ENCODE peak calls at places on chromosomes 12 and 14, in nine cellular contexts. One of them, this sample, is unnamed.

GRCh38 chr12:53738834-53739284 is 11.6 kb upstream of the CALCOCO1 start:
- DNase-seq in astrocyte of the spinal cord: no peak
- DNase-seq in progenitor cell of endocrine pancreas: no peak
- DNase-seq in tibial artery: no peak
- DNase-seq in H9: peak; percentile 58
- DNase-seq in mucosa of descending colon: no peak
- DNase-seq in cardiac muscle cell: no peak
- DNase-seq in adrenal gland: no peak
- DNase-seq in CD8-positive, alpha-beta T cell: no peak
- DNase-seq in this sample: no peak

GRCh38 chr14:96571311-96571710 is 69.1 kb downstream of the PAPOLA start:
- DNase-seq in cardiac muscle cell: no peak
- DNase-seq in adrenal gland: no peak
- DNase-seq in tibial artery: no peak
- DNase-seq in astrocyte of the spinal cord: no peak
- DNase-seq in mucosa of descending colon: no peak
- DNase-seq in CD8-positive, alpha-beta T cell: no peak
- DNase-seq in progenitor cell of endocrine pancreas: no peak
- DNase-seq in H9: no peak
- DNase-seq in this sample: no peak

GRCh38 chr12:117377758-117378157 is 16.3 kb upstream of the NOS1 start:
- DNase-seq in H9: peak; percentile 63
- DNase-seq in astrocyte of the spinal cord: no peak
- DNase-seq in CD8-positive, alpha-beta T cell: no peak
- DNase-seq in tibial artery: no peak
- DNase-seq in adrenal gland: no peak
- DNase-seq in mucosa of descending colon: no peak
- DNase-seq in cardiac muscle cell: no peak
- DNase-seq in progenitor cell of endocrine pancreas: no peak
- DNase-seq in this sample: no peak

GRCh38 chr12:30696486-30696885 is 817 bp upstream of the IPO8 start:
- DNase-seq in H9: peak; percentile 61
- DNase-seq in mucosa of descending colon: peak; percentile 28
- DNase-seq in tibial artery: no peak
- DNase-seq in adrenal gland: no peak
- DNase-seq in cardiac muscle cell: no peak
- DNase-seq in progenitor cell of endocrine pancreas: no peak
- DNase-seq in astrocyte of the spinal cord: no peak
- DNase-seq in CD8-positive, alpha-beta T cell: no peak
- DNase-seq in this sample: no peak

GRCh38 chr14:99412122-99413061 is 68.3 kb downstream of the SETD3 start:
- DNase-seq in progenitor cell of endocrine pancreas: no peak
- DNase-seq in mucosa of descending colon: no peak
- DNase-seq in tibial artery: no peak
- DNase-seq in adrenal gland: no peak
- DNase-seq in H9: peak; percentile 83
- DNase-seq in astrocyte of the spinal cord: peak; percentile 66
- DNase-seq in cardiac muscle cell: peak; percentile 18
- DNase-seq in CD8-positive, alpha-beta T cell: no peak
- DNase-seq in this sample: no peak

GRCh38 chr12:82627799-82628198 is 58.9 kb upstream of the TMTC2 start:
- DNase-seq in adrenal gland: no peak
- DNase-seq in mucosa of descending colon: no peak
- DNase-seq in progenitor cell of endocrine pancreas: no peak
- DNase-seq in H9: peak; percentile 46
- DNase-seq in CD8-positive, alpha-beta T cell: no peak
- DNase-seq in astrocyte of the spinal cord: peak; percentile 33
- DNase-seq in tibial artery: no peak
- DNase-seq in cardiac muscle cell: peak; percentile 24
- DNase-seq in this sample: no peak

GRCh38 chr12:53999596-54000104 is 311 bp upstream of the HOXC9 start:
- DNase-seq in cardiac muscle cell: no peak
- DNase-seq in H9: no peak
- DNase-seq in mucosa of descending colon: no peak
- DNase-seq in CD8-positive, alpha-beta T cell: no peak
- DNase-seq in adrenal gland: peak; percentile 92
- DNase-seq in tibial artery: peak; percentile 81
- DNase-seq in astrocyte of the spinal cord: peak; percentile 78
- DNase-seq in progenitor cell of endocrine pancreas: no peak
- DNase-seq in this sample: no peak

GRCh38 chr14:34329281-34329680 is 132.8 kb downstream of the SPTSSA start:
- DNase-seq in adrenal gland: no peak
- DNase-seq in CD8-positive, alpha-beta T cell: no peak
- DNase-seq in astrocyte of the spinal cord: no peak
- DNase-seq in progenitor cell of endocrine pancreas: no peak
- DNase-seq in H9: no peak
- DNase-seq in tibial artery: no peak
- DNase-seq in mucosa of descending colon: no peak
- DNase-seq in cardiac muscle cell: no peak
- DNase-seq in this sample: no peak

GRCh38 chr14:100770046-100770445 is 43.4 kb downstream of the DLK1 start:
- DNase-seq in adrenal gland: no peak
- DNase-seq in cardiac muscle cell: no peak
- DNase-seq in CD8-positive, alpha-beta T cell: no peak
- DNase-seq in tibial artery: no peak
- DNase-seq in mucosa of descending colon: no peak
- DNase-seq in astrocyte of the spinal cord: no peak
- DNase-seq in progenitor cell of endocrine pancreas: no peak
- DNase-seq in H9: no peak
- DNase-seq in this sample: no peak

GRCh38 chr12:93323625-93324165 is 54.0 kb upstream of the NUDT4 start:
- DNase-seq in mucosa of descending colon: no peak
- DNase-seq in tibial artery: no peak
- DNase-seq in H9: no peak
- DNase-seq in cardiac muscle cell: no peak
- DNase-seq in adrenal gland: no peak
- DNase-seq in astrocyte of the spinal cord: peak; percentile 16
- DNase-seq in progenitor cell of endocrine pancreas: no peak
- DNase-seq in CD8-positive, alpha-beta T cell: no peak
- DNase-seq in this sample: no peak

GRCh38 chr12:14714437-14714836 is 18.0 kb upstream of the GUCY2C start:
- DNase-seq in CD8-positive, alpha-beta T cell: no peak
- DNase-seq in progenitor cell of endocrine pancreas: no peak
- DNase-seq in astrocyte of the spinal cord: no peak
- DNase-seq in mucosa of descending colon: no peak
- DNase-seq in adrenal gland: no peak
- DNase-seq in cardiac muscle cell: no peak
- DNase-seq in H9: peak; percentile 91
- DNase-seq in tibial artery: no peak
- DNase-seq in this sample: no peak

DNA sequence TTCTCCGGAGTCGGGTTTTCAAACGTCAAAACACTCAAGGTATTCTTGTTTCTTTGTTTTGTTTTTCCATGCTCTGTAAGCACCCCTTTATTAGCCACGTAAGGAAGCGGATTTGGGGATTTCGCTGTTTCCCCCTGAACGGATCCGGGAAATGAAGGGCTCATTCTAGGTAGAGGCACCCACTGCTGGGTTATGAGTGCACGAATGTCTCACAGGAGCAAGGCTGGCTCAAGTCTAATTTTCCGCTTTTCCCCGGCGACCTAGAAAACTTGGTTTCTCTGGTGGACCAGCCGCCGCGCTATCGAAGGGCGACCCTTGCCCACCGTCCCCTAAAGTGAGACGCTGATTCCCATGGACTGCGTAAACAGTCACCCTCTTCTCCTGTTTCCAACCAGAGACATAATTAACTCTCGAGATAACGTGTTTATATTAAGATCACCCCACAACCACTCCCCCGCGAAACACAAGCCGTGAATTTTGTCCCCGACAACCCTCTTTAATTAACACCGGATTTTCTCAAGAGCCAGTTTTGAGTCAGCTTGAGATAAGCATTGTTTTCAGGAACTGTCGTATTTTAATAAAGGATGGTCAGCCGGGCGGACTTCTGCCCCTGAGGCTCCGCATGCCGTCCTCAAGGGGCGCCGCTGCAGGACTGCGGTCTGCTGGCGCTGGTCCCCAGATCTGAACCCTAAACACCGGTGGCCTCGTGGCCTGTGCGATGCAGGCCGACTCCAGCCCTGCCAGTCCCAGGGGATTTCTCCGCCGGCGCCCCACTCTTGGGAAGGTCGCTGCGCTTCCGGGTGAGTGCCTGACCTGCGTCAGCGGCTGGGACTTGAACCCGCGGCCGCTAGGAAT is 523 bp upstream of the ABCC9 start:
- DNase-seq in tibial artery: peak; percentile 77
- DNase-seq in cardiac muscle cell: peak; percentile 64
- DNase-seq in H9: peak; percentile 75
- DNase-seq in mucosa of descending colon: peak; percentile 54
- DNase-seq in astrocyte of the spinal cord: peak; percentile 39
- DNase-seq in progenitor cell of endocrine pancreas: peak; percentile 40
- DNase-seq in CD8-positive, alpha-beta T cell: no peak
- DNase-seq in adrenal gland: peak; percentile 67
- DNase-seq in this sample: no peak
- TF ChIP-seq CTCF in tibial artery: peak; percentile 47
- TF ChIP-seq CTCF in cardiac muscle cell: peak; percentile 56
- TF ChIP-seq CTCF in H9: peak; percentile 68
- TF ChIP-seq CTCF in mucosa of descending colon: no peak
- TF ChIP-seq CTCF in astrocyte of the spinal cord: peak; percentile 51
- TF ChIP-seq CTCF in progenitor cell of endocrine pancreas: peak; percentile 74
- TF ChIP-seq CTCF in CD8-positive, alpha-beta T cell: no peak
- TF ChIP-seq CTCF in adrenal gland: peak; percentile 40
- TF ChIP-seq CTCF in this sample: no peak

DNA sequence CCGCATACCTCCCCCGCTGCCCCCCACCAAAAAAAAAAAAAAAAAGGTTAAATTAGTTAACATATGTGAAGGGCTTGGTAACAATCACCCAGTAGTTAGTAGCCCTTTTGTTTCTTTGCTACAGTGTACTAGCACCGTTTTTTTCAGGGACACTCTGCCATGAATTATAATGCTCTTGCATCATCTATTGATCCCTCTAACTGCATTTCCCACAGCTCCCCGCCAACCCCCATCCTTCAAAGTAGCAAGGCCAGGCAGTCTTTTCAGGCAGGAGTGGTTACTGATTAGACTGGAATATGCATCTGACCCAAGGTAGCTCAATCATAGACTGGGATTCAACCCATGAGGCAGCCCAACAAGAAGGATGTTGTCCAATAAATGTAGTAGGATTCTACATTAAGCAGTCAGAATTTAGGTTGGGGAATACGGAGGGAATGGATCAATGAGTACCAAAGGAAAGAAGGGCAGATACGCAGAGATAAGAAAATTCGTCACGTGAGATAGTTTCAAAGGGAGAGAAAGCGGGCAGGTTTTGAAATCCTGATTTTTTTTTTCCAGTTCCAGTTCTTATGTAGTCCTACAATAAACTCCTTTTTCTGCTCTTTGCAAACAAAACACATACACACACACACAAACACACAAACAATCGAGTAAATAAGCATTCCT is 39.8 kb upstream of the CRACR2A start:
- DNase-seq in adrenal gland: no peak
- DNase-seq in mucosa of descending colon: no peak
- DNase-seq in cardiac muscle cell: no peak
- DNase-seq in CD8-positive, alpha-beta T cell: no peak
- DNase-seq in H9: no peak
- DNase-seq in astrocyte of the spinal cord: no peak
- DNase-seq in tibial artery: no peak
- DNase-seq in progenitor cell of endocrine pancreas: no peak
- DNase-seq in this sample: no peak
- TF ChIP-seq CTCF in adrenal gland: no peak
- TF ChIP-seq CTCF in mucosa of descending colon: no peak
- TF ChIP-seq CTCF in cardiac muscle cell: no peak
- TF ChIP-seq CTCF in CD8-positive, alpha-beta T cell: no peak
- TF ChIP-seq CTCF in H9: no peak
- TF ChIP-seq CTCF in astrocyte of the spinal cord: no peak
- TF ChIP-seq CTCF in tibial artery: no peak
- TF ChIP-seq CTCF in progenitor cell of endocrine pancreas: no peak
- TF ChIP-seq CTCF in this sample: no peak

DNA sequence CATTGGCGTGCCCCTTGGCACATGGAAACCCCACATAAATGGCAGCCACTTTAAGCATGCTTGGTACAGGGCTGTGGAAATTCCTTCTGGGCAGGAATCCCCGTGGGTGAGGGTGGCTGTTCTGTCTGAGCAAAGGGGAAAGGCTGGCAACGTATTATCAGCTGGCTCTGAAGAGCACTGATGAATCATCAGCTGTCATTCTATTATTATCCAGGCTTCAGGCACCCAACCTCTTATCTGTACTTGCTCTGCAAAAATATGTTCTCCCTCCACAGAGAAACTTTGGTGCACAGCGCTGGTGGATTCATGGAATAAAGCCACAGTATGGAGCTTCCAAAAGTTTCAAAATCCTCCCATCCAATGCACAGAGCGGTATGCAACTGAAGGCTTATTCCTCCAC is 167.1 kb downstream of the TBX5 start:
- DNase-seq in H9: no peak
- DNase-seq in progenitor cell of endocrine pancreas: no peak
- DNase-seq in cardiac muscle cell: peak; percentile 53
- DNase-seq in astrocyte of the spinal cord: no peak
- DNase-seq in mucosa of descending colon: no peak
- DNase-seq in tibial artery: no peak
- DNase-seq in adrenal gland: peak; percentile 73
- DNase-seq in CD8-positive, alpha-beta T cell: no peak
- DNase-seq in this sample: no peak
- TF ChIP-seq CTCF in H9: no peak
- TF ChIP-seq CTCF in progenitor cell of endocrine pancreas: no peak
- TF ChIP-seq CTCF in cardiac muscle cell: no peak
- TF ChIP-seq CTCF in astrocyte of the spinal cord: no peak
- TF ChIP-seq CTCF in mucosa of descending colon: no peak
- TF ChIP-seq CTCF in tibial artery: no peak
- TF ChIP-seq CTCF in adrenal gland: no peak
- TF ChIP-seq CTCF in CD8-positive, alpha-beta T cell: no peak
- TF ChIP-seq CTCF in this sample: no peak

GRCh38 chr14:72098202-72098601 is 166.0 kb downstream of the RGS6 start:
- DNase-seq in progenitor cell of endocrine pancreas: no peak
- DNase-seq in CD8-positive, alpha-beta T cell: no peak
- DNase-seq in adrenal gland: no peak
- DNase-seq in astrocyte of the spinal cord: no peak
- DNase-seq in cardiac muscle cell: no peak
- DNase-seq in tibial artery: no peak
- DNase-seq in H9: no peak
- DNase-seq in mucosa of descending colon: no peak
- DNase-seq in this sample: no peak

DNA sequence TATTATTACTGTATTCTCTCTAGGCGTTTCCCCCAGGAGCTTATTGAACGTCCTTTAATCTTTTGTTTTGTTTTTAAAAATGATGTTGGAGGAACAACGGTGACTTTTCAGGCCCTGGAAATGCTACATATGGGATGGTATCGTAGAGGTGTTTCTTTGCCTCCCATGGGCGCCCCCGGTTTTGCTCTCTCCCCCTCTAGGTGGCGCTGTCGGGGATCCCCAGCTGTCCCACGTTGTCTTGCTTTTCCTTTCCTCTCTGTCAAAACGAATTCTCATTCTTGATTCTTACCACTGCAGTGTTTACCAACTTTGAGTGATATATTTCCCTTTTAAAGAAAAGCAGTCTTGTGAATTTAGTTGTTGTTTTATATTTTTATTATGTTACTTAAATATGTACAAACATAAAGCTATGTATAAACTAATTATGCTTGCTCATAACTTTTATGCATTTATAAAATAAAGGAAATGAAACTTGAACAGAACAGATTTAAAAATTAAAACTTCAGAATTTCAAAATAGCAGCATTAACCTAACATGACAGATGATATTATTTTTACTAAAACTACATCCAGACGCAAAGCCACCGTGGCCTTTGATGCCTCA is 171.9 kb downstream of the RGS6 start:
- DNase-seq in tibial artery: no peak
- DNase-seq in cardiac muscle cell: peak; percentile 31
- DNase-seq in CD8-positive, alpha-beta T cell: peak; percentile 15
- DNase-seq in mucosa of descending colon: no peak
- DNase-seq in H9: peak; percentile 60
- DNase-seq in progenitor cell of endocrine pancreas: no peak
- DNase-seq in astrocyte of the spinal cord: no peak
- DNase-seq in adrenal gland: no peak
- DNase-seq in this sample: peak; percentile 21
- TF ChIP-seq CTCF in tibial artery: no peak
- TF ChIP-seq CTCF in cardiac muscle cell: no peak
- TF ChIP-seq CTCF in CD8-positive, alpha-beta T cell: peak; percentile 39
- TF ChIP-seq CTCF in mucosa of descending colon: peak; percentile 11
- TF ChIP-seq CTCF in H9: peak; percentile 95
- TF ChIP-seq CTCF in progenitor cell of endocrine pancreas: peak; percentile 64
- TF ChIP-seq CTCF in astrocyte of the spinal cord: peak; percentile 48
- TF ChIP-seq CTCF in adrenal gland: peak; percentile 43
- TF ChIP-seq CTCF in this sample: peak; percentile 61

GRCh38 chr14:67371247-67372148 is 11.4 kb downstream of the EIF2S1 start:
- DNase-seq in astrocyte of the spinal cord: no peak
- DNase-seq in cardiac muscle cell: no peak
- DNase-seq in tibial artery: no peak
- DNase-seq in mucosa of descending colon: no peak
- DNase-seq in progenitor cell of endocrine pancreas: no peak
- DNase-seq in adrenal gland: no peak
- DNase-seq in CD8-positive, alpha-beta T cell: no peak
- DNase-seq in H9: no peak
- DNase-seq in this sample: no peak
- TF ChIP-seq CTCF in astrocyte of the spinal cord: no peak
- TF ChIP-seq CTCF in cardiac muscle cell: no peak
- TF ChIP-seq CTCF in tibial artery: no peak
- TF ChIP-seq CTCF in mucosa of descending colon: no peak
- TF ChIP-seq CTCF in progenitor cell of endocrine pancreas: no peak
- TF ChIP-seq CTCF in adrenal gland: no peak
- TF ChIP-seq CTCF in CD8-positive, alpha-beta T cell: no peak
- TF ChIP-seq CTCF in H9: no peak
- TF ChIP-seq CTCF in this sample: no peak

This sample was measured in natural killer cell.